ENCODE peak calls at places on chromosomes 7 and 10, in ten cellular contexts. One of them, this sample, is unnamed.

GRCh38 chr7:129285195-129285594 is 60.4 kb downstream of the AHCYL2 start:
- DNase-seq in NCI-H1436: no peak
- DNase-seq in SW480: no peak
- DNase-seq in upper lobe of left lung: no peak
- DNase-seq in Peyer's patch: no peak
- DNase-seq in NCI-H2029: no peak
- DNase-seq in AG08395: no peak
- DNase-seq in activated T-cell treated with anti-CD3 and anti-CD28 coated beads for 24 hours: no peak
- DNase-seq in HCT116: no peak
- DNase-seq in hepatic stellate cell: no peak
- DNase-seq in this sample: no peak

GRCh38 chr7:104655592-104655991 is 327.2 kb downstream of the LHFPL3 start:
- DNase-seq in NCI-H1436: no peak
- DNase-seq in SW480: no peak
- DNase-seq in upper lobe of left lung: no peak
- DNase-seq in Peyer's patch: no peak
- DNase-seq in NCI-H2029: no peak
- DNase-seq in AG08395: no peak
- DNase-seq in activated T-cell treated with anti-CD3 and anti-CD28 coated beads for 24 hours: no peak
- DNase-seq in HCT116: no peak
- DNase-seq in hepatic stellate cell: no peak
- DNase-seq in this sample: no peak

GRCh38 chr10:86536294-86536861 is 14.8 kb upstream of the WAPL start:
- DNase-seq in NCI-H1436: no peak
- DNase-seq in SW480: no peak
- DNase-seq in upper lobe of left lung: peak; percentile 84
- DNase-seq in Peyer's patch: peak; percentile 58
- DNase-seq in NCI-H2029: no peak
- DNase-seq in AG08395: no peak
- DNase-seq in activated T-cell treated with anti-CD3 and anti-CD28 coated beads for 24 hours: peak; percentile 20
- DNase-seq in HCT116: no peak
- DNase-seq in hepatic stellate cell: no peak
- DNase-seq in this sample: no peak

GRCh38 chr7:120550494-120551048 is 277.6 kb downstream of the KCND2 start:
- DNase-seq in NCI-H1436: no peak
- DNase-seq in SW480: peak; percentile 36
- DNase-seq in upper lobe of left lung: no peak
- DNase-seq in Peyer's patch: no peak
- DNase-seq in NCI-H2029: peak; percentile 14
- DNase-seq in AG08395: no peak
- DNase-seq in activated T-cell treated with anti-CD3 and anti-CD28 coated beads for 24 hours: no peak
- DNase-seq in HCT116: no peak
- DNase-seq in hepatic stellate cell: peak; percentile 9
- DNase-seq in this sample: no peak

GRCh38 chr7:73429218-73429617 is 4.4 kb upstream of the FZD9 start:
- DNase-seq in NCI-H1436: peak; percentile 85
- DNase-seq in SW480: no peak
- DNase-seq in upper lobe of left lung: no peak
- DNase-seq in Peyer's patch: no peak
- DNase-seq in NCI-H2029: peak; percentile 94
- DNase-seq in AG08395: no peak
- DNase-seq in activated T-cell treated with anti-CD3 and anti-CD28 coated beads for 24 hours: no peak
- DNase-seq in HCT116: no peak
- DNase-seq in hepatic stellate cell: no peak
- DNase-seq in this sample: no peak

GRCh38 chr7:11430112-11430511 is 401.9 kb downstream of the THSD7A start:
- DNase-seq in NCI-H1436: no peak
- DNase-seq in SW480: no peak
- DNase-seq in upper lobe of left lung: no peak
- DNase-seq in Peyer's patch: no peak
- DNase-seq in NCI-H2029: no peak
- DNase-seq in AG08395: no peak
- DNase-seq in activated T-cell treated with anti-CD3 and anti-CD28 coated beads for 24 hours: no peak
- DNase-seq in HCT116: no peak
- DNase-seq in hepatic stellate cell: no peak
- DNase-seq in this sample: no peak

GRCh38 chr10:132866601-132867381 is 75.6 kb downstream of the CFAP46 start:
- DNase-seq in NCI-H1436: no peak
- DNase-seq in SW480: no peak
- DNase-seq in upper lobe of left lung: peak; percentile 77
- DNase-seq in Peyer's patch: peak; percentile 30
- DNase-seq in NCI-H2029: no peak
- DNase-seq in AG08395: no peak
- DNase-seq in activated T-cell treated with anti-CD3 and anti-CD28 coated beads for 24 hours: no peak
- DNase-seq in HCT116: no peak
- DNase-seq in hepatic stellate cell: no peak
- DNase-seq in this sample: no peak

GRCh38 chr7:114082934-114083647 is 164.3 kb upstream of the PPP1R3A start:
- DNase-seq in NCI-H1436: no peak
- DNase-seq in SW480: no peak
- DNase-seq in upper lobe of left lung: peak; percentile 81
- DNase-seq in Peyer's patch: peak; percentile 52
- DNase-seq in NCI-H2029: no peak
- DNase-seq in AG08395: no peak
- DNase-seq in activated T-cell treated with anti-CD3 and anti-CD28 coated beads for 24 hours: no peak
- DNase-seq in HCT116: no peak
- DNase-seq in hepatic stellate cell: no peak
- DNase-seq in this sample: no peak

GRCh38 chr10:132463333-132464255 is 66.6 kb downstream of the PWWP2B start:
- DNase-seq in NCI-H1436: no peak
- DNase-seq in SW480: no peak
- DNase-seq in upper lobe of left lung: peak; percentile 85
- DNase-seq in Peyer's patch: peak; percentile 45
- DNase-seq in NCI-H2029: no peak
- DNase-seq in AG08395: no peak
- DNase-seq in activated T-cell treated with anti-CD3 and anti-CD28 coated beads for 24 hours: no peak
- DNase-seq in HCT116: no peak
- DNase-seq in hepatic stellate cell: no peak
- DNase-seq in this sample: no peak